ENCODE peak calls at places on chromosomes 3 and 15, in seven cellular contexts. One of them, this sample, is unnamed.

GRCh38 chr3:188270423-188270972 is 116.5 kb downstream of the LPP start:
- DNase-seq in mesendoderm: peak; percentile 63
- DNase-seq in fibroblast of mammary gland: peak; percentile 91
- DNase-seq in HFFc6: peak; percentile 85
- DNase-seq in naive thymus-derived CD8-positive, alpha-beta T cell: no peak
- DNase-seq in anterior cingulate cortex: no peak
- DNase-seq in HuH-7.5: no peak
- DNase-seq in this sample: no peak

GRCh38 chr15:98410328-98410727 is 238.0 kb upstream of the IGF1R start:
- DNase-seq in naive thymus-derived CD8-positive, alpha-beta T cell: no peak
- DNase-seq in HFFc6: no peak
- DNase-seq in fibroblast of mammary gland: no peak
- DNase-seq in mesendoderm: no peak
- DNase-seq in anterior cingulate cortex: no peak
- DNase-seq in HuH-7.5: no peak
- DNase-seq in this sample: no peak

GRCh38 chr3:156010829-156011228 is 109.5 kb upstream of the KCNAB1 start:
- DNase-seq in mesendoderm: peak; percentile 45
- DNase-seq in naive thymus-derived CD8-positive, alpha-beta T cell: no peak
- DNase-seq in HuH-7.5: no peak
- DNase-seq in anterior cingulate cortex: peak; percentile 11
- DNase-seq in fibroblast of mammary gland: peak; percentile 8
- DNase-seq in HFFc6: no peak
- DNase-seq in this sample: no peak

GRCh38 chr15:80787238-80787805 is 8.2 kb downstream of the CEMIP start:
- DNase-seq in mesendoderm: peak; percentile 40
- DNase-seq in naive thymus-derived CD8-positive, alpha-beta T cell: no peak
- DNase-seq in HFFc6: no peak
- DNase-seq in HuH-7.5: no peak
- DNase-seq in fibroblast of mammary gland: no peak
- DNase-seq in anterior cingulate cortex: no peak
- DNase-seq in this sample: no peak

GRCh38 chr3:147699175-147699838 is 290.1 kb downstream of the ZIC1 start:
- DNase-seq in HFFc6: peak; percentile 17
- DNase-seq in mesendoderm: no peak
- DNase-seq in fibroblast of mammary gland: peak; percentile 88
- DNase-seq in naive thymus-derived CD8-positive, alpha-beta T cell: no peak
- DNase-seq in HuH-7.5: no peak
- DNase-seq in anterior cingulate cortex: no peak
- DNase-seq in this sample: peak; percentile 51

GRCh38 chr3:11541321-11542303 is 102.1 kb downstream of the VGLL4 start:
- DNase-seq in HFFc6: no peak
- DNase-seq in HuH-7.5: no peak
- DNase-seq in mesendoderm: no peak
- DNase-seq in fibroblast of mammary gland: no peak
- DNase-seq in anterior cingulate cortex: no peak
- DNase-seq in naive thymus-derived CD8-positive, alpha-beta T cell: no peak
- DNase-seq in this sample: no peak

GRCh38 chr15:69893863-69894262 is 203.9 kb downstream of the TLE3 start:
- DNase-seq in HFFc6: peak; percentile 65
- DNase-seq in anterior cingulate cortex: peak; percentile 63
- DNase-seq in mesendoderm: peak; percentile 80
- DNase-seq in fibroblast of mammary gland: peak; percentile 68
- DNase-seq in naive thymus-derived CD8-positive, alpha-beta T cell: no peak
- DNase-seq in HuH-7.5: no peak
- DNase-seq in this sample: no peak

GRCh38 chr15:41558400-41559238 is at the start of gene TYRO3:
- DNase-seq in naive thymus-derived CD8-positive, alpha-beta T cell: peak; percentile 64
- DNase-seq in mesendoderm: peak; percentile 63
- DNase-seq in HuH-7.5: peak; percentile 68
- DNase-seq in anterior cingulate cortex: peak; percentile 72
- DNase-seq in HFFc6: peak; percentile 32
- DNase-seq in fibroblast of mammary gland: no peak
- DNase-seq in this sample: no peak

GRCh38 chr15:44536298-44536961 is 517 bp upstream of the EIF3J start:
- DNase-seq in mesendoderm: peak; percentile 97
- DNase-seq in fibroblast of mammary gland: peak; percentile 58
- DNase-seq in HuH-7.5: peak; percentile 60
- DNase-seq in naive thymus-derived CD8-positive, alpha-beta T cell: no peak
- DNase-seq in HFFc6: peak; percentile 83
- DNase-seq in anterior cingulate cortex: peak; percentile 89
- DNase-seq in this sample: peak; percentile 36

GRCh38 chr3:94036909-94037507 is 8.6 kb upstream of the STX19 start:
- DNase-seq in anterior cingulate cortex: no peak
- DNase-seq in mesendoderm: peak; percentile 64
- DNase-seq in naive thymus-derived CD8-positive, alpha-beta T cell: no peak
- DNase-seq in HFFc6: peak; percentile 67
- DNase-seq in HuH-7.5: peak; percentile 65
- DNase-seq in fibroblast of mammary gland: peak; percentile 79
- DNase-seq in this sample: peak; percentile 6

GRCh38 chr3:60240558-60240957 is 1010.7 kb downstream of the FHIT start:
- DNase-seq in anterior cingulate cortex: no peak
- DNase-seq in HFFc6: no peak
- DNase-seq in naive thymus-derived CD8-positive, alpha-beta T cell: no peak
- DNase-seq in mesendoderm: peak; percentile 25
- DNase-seq in HuH-7.5: no peak
- DNase-seq in fibroblast of mammary gland: no peak
- DNase-seq in this sample: no peak

GRCh38 chr3:119352235-119352634 is 58.1 kb downstream of the ARHGAP31 start:
- DNase-seq in anterior cingulate cortex: no peak
- DNase-seq in HFFc6: no peak
- DNase-seq in naive thymus-derived CD8-positive, alpha-beta T cell: peak; percentile 5
- DNase-seq in HuH-7.5: no peak
- DNase-seq in mesendoderm: peak; percentile 42
- DNase-seq in fibroblast of mammary gland: peak; percentile 20
- DNase-seq in this sample: peak; percentile 12

GRCh38 chr3:59313365-59313764 is 263.5 kb upstream of the CFAP20DC start:
- DNase-seq in mesendoderm: peak; percentile 68
- DNase-seq in fibroblast of mammary gland: peak; percentile 62
- DNase-seq in HuH-7.5: no peak
- DNase-seq in anterior cingulate cortex: no peak
- DNase-seq in HFFc6: no peak
- DNase-seq in naive thymus-derived CD8-positive, alpha-beta T cell: peak; percentile 4
- DNase-seq in this sample: no peak

GRCh38 chr3:62201438-62202035 is 171.8 kb downstream of the FEZF2 start:
- DNase-seq in HuH-7.5: peak; percentile 55
- DNase-seq in fibroblast of mammary gland: peak; percentile 52
- DNase-seq in HFFc6: peak; percentile 46
- DNase-seq in mesendoderm: no peak
- DNase-seq in naive thymus-derived CD8-positive, alpha-beta T cell: no peak
- DNase-seq in anterior cingulate cortex: no peak
- DNase-seq in this sample: no peak

GRCh38 chr3:13598926-13599886 is 50.3 kb downstream of the FBLN2 start:
- DNase-seq in naive thymus-derived CD8-positive, alpha-beta T cell: no peak
- DNase-seq in anterior cingulate cortex: no peak
- DNase-seq in HuH-7.5: no peak
- DNase-seq in fibroblast of mammary gland: peak; percentile 8
- DNase-seq in HFFc6: no peak
- DNase-seq in mesendoderm: peak; percentile 61
- DNase-seq in this sample: no peak

GRCh38 chr3:120102232-120102631 is 8.0 kb upstream of the GSK3B start:
- DNase-seq in fibroblast of mammary gland: no peak
- DNase-seq in HuH-7.5: no peak
- DNase-seq in naive thymus-derived CD8-positive, alpha-beta T cell: no peak
- DNase-seq in mesendoderm: no peak
- DNase-seq in HFFc6: no peak
- DNase-seq in anterior cingulate cortex: no peak
- DNase-seq in this sample: no peak

GRCh38 chr3:127035672-127036071 is 52.8 kb downstream of the PLXNA1 start:
- DNase-seq in fibroblast of mammary gland: peak; percentile 97
- DNase-seq in HFFc6: peak; percentile 74
- DNase-seq in naive thymus-derived CD8-positive, alpha-beta T cell: no peak
- DNase-seq in mesendoderm: no peak
- DNase-seq in anterior cingulate cortex: no peak
- DNase-seq in HuH-7.5: no peak
- DNase-seq in this sample: peak; percentile 61

GRCh38 chr3:45942051-45942825 is 1.0 kb upstream of the CXCR6 start:
- DNase-seq in anterior cingulate cortex: no peak
- DNase-seq in naive thymus-derived CD8-positive, alpha-beta T cell: no peak
- DNase-seq in HFFc6: no peak
- DNase-seq in fibroblast of mammary gland: no peak
- DNase-seq in HuH-7.5: no peak
- DNase-seq in mesendoderm: no peak
- DNase-seq in this sample: no peak

GRCh38 chr3:17810759-17811158 is 68.3 kb upstream of the TBC1D5 start:
- DNase-seq in naive thymus-derived CD8-positive, alpha-beta T cell: no peak
- DNase-seq in HFFc6: peak; percentile 78
- DNase-seq in fibroblast of mammary gland: peak; percentile 18
- DNase-seq in mesendoderm: peak; percentile 55
- DNase-seq in anterior cingulate cortex: no peak
- DNase-seq in HuH-7.5: peak; percentile 61
- DNase-seq in this sample: no peak

GRCh38 chr15:68784206-68784605 is 36.5 kb downstream of the ANP32A start:
- DNase-seq in HFFc6: no peak
- DNase-seq in mesendoderm: no peak
- DNase-seq in fibroblast of mammary gland: no peak
- DNase-seq in anterior cingulate cortex: no peak
- DNase-seq in naive thymus-derived CD8-positive, alpha-beta T cell: no peak
- DNase-seq in HuH-7.5: no peak
- DNase-seq in this sample: no peak

GRCh38 chr15:37733628-37734027 is 200.8 kb upstream of the TMCO5A start:
- DNase-seq in naive thymus-derived CD8-positive, alpha-beta T cell: no peak
- DNase-seq in mesendoderm: no peak
- DNase-seq in HFFc6: peak; percentile 0
- DNase-seq in HuH-7.5: no peak
- DNase-seq in anterior cingulate cortex: no peak
- DNase-seq in fibroblast of mammary gland: peak; percentile 44
- DNase-seq in this sample: no peak

GRCh38 chr3:151236316-151236715 is 33.3 kb upstream of the GPR171 start:
- DNase-seq in fibroblast of mammary gland: no peak
- DNase-seq in mesendoderm: no peak
- DNase-seq in anterior cingulate cortex: no peak
- DNase-seq in HFFc6: no peak
- DNase-seq in HuH-7.5: no peak
- DNase-seq in naive thymus-derived CD8-positive, alpha-beta T cell: no peak
- DNase-seq in this sample: no peak

GRCh38 chr3:173583496-173583895 is 186.0 kb downstream of the NLGN1 start:
- DNase-seq in naive thymus-derived CD8-positive, alpha-beta T cell: no peak
- DNase-seq in HuH-7.5: no peak
- DNase-seq in mesendoderm: peak; percentile 83
- DNase-seq in anterior cingulate cortex: no peak
- DNase-seq in fibroblast of mammary gland: no peak
- DNase-seq in HFFc6: no peak
- DNase-seq in this sample: no peak

GRCh38 chr3:169886671-169887070 is 16.9 kb upstream of the LRRC31 start:
- DNase-seq in fibroblast of mammary gland: peak; percentile 56
- DNase-seq in anterior cingulate cortex: peak; percentile 79
- DNase-seq in mesendoderm: no peak
- DNase-seq in HFFc6: peak; percentile 33
- DNase-seq in naive thymus-derived CD8-positive, alpha-beta T cell: no peak
- DNase-seq in HuH-7.5: no peak
- DNase-seq in this sample: no peak

GRCh38 chr3:63950698-63951097 is 38.5 kb upstream of the SCAANT1 start:
- DNase-seq in HFFc6: no peak
- DNase-seq in naive thymus-derived CD8-positive, alpha-beta T cell: no peak
- DNase-seq in HuH-7.5: no peak
- DNase-seq in fibroblast of mammary gland: no peak
- DNase-seq in anterior cingulate cortex: no peak
- DNase-seq in mesendoderm: no peak
- DNase-seq in this sample: no peak

GRCh38 chr3:121992601-121993560 is 29.2 kb downstream of the ILDR1 start:
- DNase-seq in anterior cingulate cortex: no peak
- DNase-seq in fibroblast of mammary gland: no peak
- DNase-seq in mesendoderm: no peak
- DNase-seq in HuH-7.5: no peak
- DNase-seq in HFFc6: no peak
- DNase-seq in naive thymus-derived CD8-positive, alpha-beta T cell: no peak
- DNase-seq in this sample: no peak

GRCh38 chr3:12423918-12424634 is 60.2 kb upstream of the TSEN2 start:
- DNase-seq in fibroblast of mammary gland: peak; percentile 81
- DNase-seq in naive thymus-derived CD8-positive, alpha-beta T cell: no peak
- DNase-seq in mesendoderm: peak; percentile 46
- DNase-seq in HFFc6: no peak
- DNase-seq in HuH-7.5: no peak
- DNase-seq in anterior cingulate cortex: no peak
- DNase-seq in this sample: no peak

GRCh38 chr15:45429974-45430792 is 51.8 kb upstream of the GATM start:
- DNase-seq in fibroblast of mammary gland: peak; percentile 43
- DNase-seq in HuH-7.5: peak; percentile 51
- DNase-seq in mesendoderm: peak; percentile 56
- DNase-seq in HFFc6: no peak
- DNase-seq in anterior cingulate cortex: peak; percentile 2
- DNase-seq in naive thymus-derived CD8-positive, alpha-beta T cell: peak; percentile 86
- DNase-seq in this sample: no peak

This sample was measured in epithelial cell of prostate.